ENCODE peak calls at places on chromosomes 5 and 9, in nine cellular contexts. I is astrocyte of the cerebellum, J is mesendoderm, G is kidney glomerular epithelial cell, D is HEK293T, K is neural crest cell, X is heart right ventricle, M is A549, E is pulmonary artery endothelial cell. C is an unnamed sample.

GRCh38 chr9:134602547-134603362 is 38.8 kb upstream of the COL5A1 start:
- DNase-seq in I (peak), J (peak), G (peak), D (no peak), K (no peak), X (peak), M (peak), E (peak), C (no peak)

GRCh38 chr9:20753761-20754160 is 69.7 kb downstream of the FOCAD start:
- DNase-seq in I (peak), J (no peak), G (no peak), D (no peak), K (no peak), X (no peak), M (no peak), E (no peak), C (no peak)

GRCh38 chr5:114237766-114238165 is 124.1 kb upstream of the KCNN2 start:
- DNase-seq in I (no peak), J (no peak), G (no peak), D (no peak), K (no peak), X (no peak), M (no peak), E (peak), C (peak)

GRCh38 chr9:34501889-34502425 is 20.8 kb downstream of the ENHO start:
- DNase-seq in I (peak), J (peak), G (no peak), D (no peak), K (no peak), X (peak), M (no peak), E (no peak), C (peak)

GRCh38 chr9:133538176-133538575 is 3.7 kb downstream of the ADAMTSL2 start:
- DNase-seq in I (no peak), J (no peak), G (no peak), D (no peak), K (no peak), X (no peak), M (no peak), E (no peak), C (no peak)

GRCh38 chr5:4862500-4862899 is 277.6 kb upstream of the ADAMTS16 start:
- DNase-seq in I (peak), J (peak), G (peak), D (peak), K (no peak), X (no peak), M (peak), E (no peak), C (peak)

GRCh38 chr5:142753114-142753764 is 16.9 kb upstream of the ARHGAP26 start:
- DNase-seq in I (no peak), J (no peak), G (no peak), D (no peak), K (no peak), X (peak), M (no peak), E (no peak), C (peak)

GRCh38 chr5:128773378-128773777 is 191.9 kb upstream of the SLC27A6 start:
- DNase-seq in I (no peak), J (no peak), G (no peak), D (no peak), K (no peak), X (no peak), M (no peak), E (peak), C (peak)

GRCh38 chr9:106897223-106897622 is 34.3 kb downstream of the ZNF462 start:
- DNase-seq in I (no peak), J (no peak), G (no peak), D (no peak), K (no peak), X (no peak), M (no peak), E (no peak), C (no peak)

GRCh38 chr9:14690986-14691730 is 2.1 kb downstream of the ZDHHC21 start:
- DNase-seq in I (no peak), J (no peak), G (no peak), D (no peak), K (no peak), X (no peak), M (no peak), E (no peak), C (no peak)

GRCh38 chr9:76845254-76845653 is 60.7 kb downstream of the PRUNE2 start:
- DNase-seq in I (no peak), J (no peak), G (no peak), D (no peak), K (no peak), X (no peak), M (no peak), E (no peak), C (no peak)

GRCh38 chr5:119578937-119579336 is 50.4 kb upstream of the FAM170A start:
- DNase-seq in I (no peak), J (peak), G (peak), D (peak), K (no peak), X (no peak), M (peak), E (no peak), C (peak)

GRCh38 chr5:5965132-5965531 is 413.2 kb downstream of the MED10 start:
- DNase-seq in I (no peak), J (no peak), G (no peak), D (no peak), K (no peak), X (no peak), M (no peak), E (no peak), C (no peak)

GRCh38 chr9:88995627-88996026 is 4.4 kb downstream of the S1PR3 start:
- DNase-seq in I (no peak), J (no peak), G (no peak), D (no peak), K (no peak), X (no peak), M (no peak), E (no peak), C (no peak)

GRCh38 chr5:127101533-127101932 is 28.2 kb upstream of the C5orf63 start:
- DNase-seq in I (no peak), J (no peak), G (no peak), D (no peak), K (no peak), X (no peak), M (no peak), E (peak), C (peak)

GRCh38 chr5:177131711-177132503 is 1.7 kb upstream of the NSD1 start:
- DNase-seq in I (no peak), J (peak), G (no peak), D (no peak), K (no peak), X (no peak), M (no peak), E (no peak), C (no peak)

GRCh38 chr9:124835026-124835501 is 18.2 kb upstream of the WDR38 start:
- DNase-seq in I (peak), J (no peak), G (peak), D (peak), K (no peak), X (peak), M (no peak), E (peak), C (peak)

GRCh38 chr5:178218237-178218636 is 13.9 kb downstream of the HNRNPAB start:
- DNase-seq in I (no peak), J (no peak), G (no peak), D (no peak), K (no peak), X (no peak), M (no peak), E (no peak), C (no peak)

GRCh38 chr5:36241636-36242533 is at the start of gene NADK2:
- DNase-seq in I (peak), J (peak), G (peak), D (peak), K (peak), X (peak), M (peak), E (peak), C (peak)

GRCh38 chr5:180085837-180086236 is 14.3 kb upstream of the RNF130 start:
- DNase-seq in I (no peak), J (peak), G (no peak), D (no peak), K (no peak), X (no peak), M (no peak), E (no peak), C (peak)

GRCh38 chr5:141734501-141735231 is 52.6 kb upstream of the ARAP3 start:
- DNase-seq in I (peak), J (peak), G (peak), D (peak), K (peak), X (peak), M (peak), E (no peak), C (peak)

GRCh38 chr9:132164604-132165362 is 2.9 kb downstream of the NTNG2 start:
- DNase-seq in I (no peak), J (no peak), G (no peak), D (no peak), K (no peak), X (peak), M (no peak), E (no peak), C (peak)

GRCh38 chr5:132506094-132506692 is 15.6 kb upstream of the IRF1 start:
- DNase-seq in I (peak), J (peak), G (peak), D (peak), K (no peak), X (no peak), M (peak), E (no peak), C (peak)

C was measured in lung microvascular endothelial cell.